ENCODE peak calls at places on chromosomes 12 and 14, in six cellular contexts. B is dorsolateral prefrontal cortex, F is fibroblast of pulmonary artery, D is left ventricle myocardium inferior, O is GM20000, U is HFFc6. T is an unnamed sample.

GRCh38 chr14:73287071-73287470 is 49.8 kb downstream of the PAPLN start:
- DNase-seq in O (no peak), D (no peak), U (no peak), B (no peak), F (no peak), T (no peak)

GRCh38 chr12:111407371-111408115 is 1.8 kb downstream of the SH2B3 start:
- DNase-seq in O (no peak), B (no peak), F (no peak), D (no peak), U (no peak), T (no peak)

GRCh38 chr14:94174622-94175402 is 690 bp downstream of the PPP4R4 start:
- DNase-seq in U (no peak), D (no peak), F (no peak), O (no peak), B (no peak), T (no peak)

GRCh38 chr12:94557896-94558295 is 92.5 kb downstream of the TMCC3 start:
- DNase-seq in D (no peak), F (no peak), O (no peak), B (no peak), U (no peak), T (no peak)

GRCh38 chr12:27474344-27474743 is 27.8 kb downstream of the SMCO2 start:
- DNase-seq in B (no peak), U (peak), D (no peak), F (peak), O (no peak), T (no peak)

GRCh38 chr14:106417224-106418049 is 891.1 kb downstream of the TMEM121 start:
- DNase-seq in U (no peak), F (peak), D (peak), O (peak), B (no peak), T (peak)

GRCh38 chr12:43737646-43738045 is 20.9 kb downstream of the PUS7L start:
- DNase-seq in O (no peak), U (peak), B (no peak), F (peak), D (no peak), T (no peak)

GRCh38 chr14:37601849-37602248 is 6.4 kb downstream of the TTC6 start:
- DNase-seq in F (no peak), U (no peak), D (no peak), B (no peak), O (no peak), T (no peak)

GRCh38 chr12:52245962-52246577 is 13.0 kb downstream of the KRT7 start:
- DNase-seq in F (no peak), O (peak), D (no peak), B (no peak), U (no peak), T (no peak)

GRCh38 chr12:9727813-9728212 is 5.1 kb downstream of the CLECL1 start:
- DNase-seq in F (no peak), B (no peak), O (no peak), U (no peak), D (no peak), T (no peak)

GRCh38 chr14:32394038-32394437 is 64.9 kb downstream of the AKAP6 start:
- DNase-seq in D (no peak), U (no peak), F (no peak), O (no peak), B (no peak), T (no peak)

GRCh38 chr12:88251798-88252197 is 109.7 kb downstream of the TMTC3 start:
- DNase-seq in O (no peak), B (no peak), F (no peak), U (no peak), D (no peak), T (no peak)

GRCh38 chr12:1474567-1475153 is 119.7 kb downstream of the FBXL14 start:
- DNase-seq in F (peak), D (no peak), O (no peak), U (peak), B (no peak), T (no peak)

GRCh38 chr12:78185109-78185508 is 354.4 kb downstream of the NAV3 start:
- DNase-seq in F (no peak), O (no peak), U (peak), D (no peak), B (no peak), T (no peak)

GRCh38 chr12:116620801-116621593 is 61.8 kb downstream of the MAP1LC3B2 start:
- DNase-seq in U (no peak), O (no peak), D (no peak), F (no peak), B (peak), T (no peak)

GRCh38 chr12:131775124-131775903 is 52.9 kb upstream of the MMP17 start:
- DNase-seq in O (no peak), D (no peak), B (no peak), F (no peak), U (no peak), T (no peak)

GRCh38 chr12:31117203-31118011 is 43.7 kb downstream of the DDX11 start:
- DNase-seq in B (no peak), D (no peak), O (peak), F (no peak), U (no peak), T (peak)

GRCh38 chr12:3961573-3961972 is 88.4 kb upstream of the PARP11 start:
- DNase-seq in O (no peak), B (no peak), F (no peak), D (no peak), U (no peak), T (no peak)

GRCh38 chr12:3965096-3965495 is 91.9 kb upstream of the PARP11 start:
- DNase-seq in D (no peak), O (no peak), B (no peak), U (no peak), F (no peak), T (no peak)

GRCh38 chr12:3962661-3963483 is 89.7 kb upstream of the PARP11 start:
- DNase-seq in B (no peak), D (no peak), O (no peak), U (no peak), F (no peak), T (peak)

GRCh38 chr12:3967556-3968160 is 94.5 kb upstream of the PARP11 start:
- DNase-seq in F (no peak), U (no peak), D (no peak), B (no peak), O (no peak), T (no peak)

GRCh38 chr12:3964404-3964803 is 91.2 kb upstream of the PARP11 start:
- DNase-seq in D (no peak), B (no peak), F (no peak), U (no peak), O (peak), T (peak)
- TF ChIP-seq CTCF in D (peak), B (no peak), F (peak), U (peak), O (peak), T (no peak)

DNA sequence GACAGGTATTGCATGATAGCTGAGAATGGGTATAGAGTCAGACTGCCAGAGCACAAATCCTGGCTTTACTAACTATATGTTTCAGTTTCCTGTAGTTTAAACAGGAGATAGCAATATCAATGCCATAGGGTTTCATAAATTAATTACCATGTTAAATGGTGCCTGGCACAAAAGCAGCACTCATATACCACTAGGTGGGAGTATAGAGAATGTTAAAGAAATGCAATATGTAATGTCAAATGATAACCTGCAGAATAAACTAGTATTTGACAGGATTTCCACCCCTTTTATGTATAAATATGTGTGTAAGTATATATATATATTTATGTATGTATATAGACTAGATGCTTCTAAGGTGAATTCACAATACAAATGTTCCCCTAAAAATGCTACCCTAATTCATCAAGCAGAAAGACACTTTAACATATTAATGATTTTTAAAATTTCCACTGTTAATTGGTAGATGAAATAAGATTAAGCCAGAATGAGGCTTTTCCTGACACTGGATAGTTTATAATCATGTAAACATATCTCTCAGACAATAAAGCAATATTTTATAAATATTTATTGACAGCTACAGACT is 8.6 kb downstream of the WDR89 start:
- DNase-seq in U (peak), F (peak), O (peak), D (no peak), B (no peak), T (no peak)
- TF ChIP-seq CTCF in U (peak), F (peak), O (peak), D (peak), B (peak), T (peak)

GRCh38 chr12:130177615-130178014 is 15.4 kb downstream of the FZD10 start:
- DNase-seq in B (no peak), F (no peak), O (no peak), D (no peak), U (no peak), T (no peak)
- TF ChIP-seq CTCF in B (no peak), F (no peak), O (no peak), D (no peak), U (no peak), T (no peak)

GRCh38 chr14:67186789-67187188 is 2.5 kb upstream of the GARIN2 start:
- DNase-seq in D (no peak), B (no peak), O (no peak), F (no peak), U (no peak), T (peak)
- TF ChIP-seq CTCF in D (no peak), B (no peak), O (no peak), F (no peak), U (no peak), T (no peak)

GRCh38 chr12:92603741-92604432 is 98.9 kb upstream of the PLEKHG7 start:
- DNase-seq in U (no peak), B (no peak), O (no peak), D (no peak), F (no peak), T (no peak)
- TF ChIP-seq CTCF in U (peak), B (no peak), O (no peak), D (no peak), F (peak), T (no peak)

DNA sequence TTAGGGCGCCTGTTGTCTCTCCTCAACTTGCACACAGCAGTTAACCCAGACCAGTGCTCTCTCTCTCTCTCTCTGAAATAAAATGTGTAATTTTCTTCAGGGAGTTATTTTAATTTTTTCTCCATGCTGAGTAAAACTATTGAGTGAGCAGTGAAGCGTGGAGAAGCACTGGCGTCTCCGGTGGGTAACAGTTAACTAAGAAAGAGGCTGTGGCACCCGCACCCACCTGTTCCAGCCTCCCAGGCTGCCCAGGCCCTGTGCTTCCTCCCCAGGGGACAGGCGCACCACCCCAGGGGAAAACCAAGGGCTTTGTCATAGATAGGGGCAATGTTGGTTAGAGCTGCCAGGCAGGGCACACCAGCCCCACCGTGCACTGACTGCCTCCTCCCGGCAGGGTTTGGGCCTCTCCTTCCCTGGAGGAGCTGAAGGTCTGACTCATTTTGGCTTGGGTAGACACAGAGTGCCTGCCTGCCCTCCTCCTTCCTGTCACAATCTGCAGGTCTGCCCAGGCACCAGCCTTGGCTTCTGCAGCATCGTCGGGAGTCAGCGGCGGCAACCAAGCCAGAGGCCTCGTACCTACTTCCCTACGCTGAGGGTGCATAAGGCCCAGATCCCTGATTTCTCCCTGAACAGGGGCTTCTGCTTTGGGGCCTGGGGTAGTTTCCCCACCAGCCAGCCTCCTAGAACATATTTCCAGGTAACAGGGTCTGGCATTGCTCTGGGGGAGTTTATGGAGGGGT is 3.9 kb downstream of the HOXC5 start:
- DNase-seq in F (no peak), D (no peak), U (no peak), B (no peak), O (no peak), T (no peak)
- TF ChIP-seq CTCF in F (no peak), D (no peak), U (peak), B (no peak), O (no peak), T (no peak)

GRCh38 chr12:26187429-26187828 is 7.9 kb upstream of the SSPN start:
- DNase-seq in B (no peak), U (no peak), O (no peak), F (no peak), D (no peak), T (no peak)
- TF ChIP-seq CTCF in B (no peak), U (peak), O (no peak), F (no peak), D (peak), T (no peak)

GRCh38 chr12:29242921-29243431 is 93.9 kb downstream of the FAR2 start:
- DNase-seq in D (no peak), U (no peak), O (no peak), F (no peak), B (no peak), T (no peak)

GRCh38 chr12:29239336-29239735 is 90.3 kb downstream of the FAR2 start:
- DNase-seq in D (no peak), B (no peak), U (no peak), F (no peak), O (no peak), T (no peak)

GRCh38 chr12:29238822-29239291 is 89.8 kb downstream of the FAR2 start:
- DNase-seq in O (no peak), F (peak), U (no peak), D (no peak), B (no peak), T (no peak)

GRCh38 chr12:29240441-29240840 is 91.4 kb downstream of the FAR2 start:
- DNase-seq in U (no peak), B (no peak), F (no peak), D (no peak), O (no peak), T (no peak)

GRCh38 chr12:29241821-29242591 is 92.9 kb downstream of the FAR2 start:
- DNase-seq in U (peak), F (peak), B (no peak), O (peak), D (no peak), T (peak)
- TF ChIP-seq CTCF in U (no peak), F (peak), B (no peak), O (no peak), D (peak), T (no peak)

DNA sequence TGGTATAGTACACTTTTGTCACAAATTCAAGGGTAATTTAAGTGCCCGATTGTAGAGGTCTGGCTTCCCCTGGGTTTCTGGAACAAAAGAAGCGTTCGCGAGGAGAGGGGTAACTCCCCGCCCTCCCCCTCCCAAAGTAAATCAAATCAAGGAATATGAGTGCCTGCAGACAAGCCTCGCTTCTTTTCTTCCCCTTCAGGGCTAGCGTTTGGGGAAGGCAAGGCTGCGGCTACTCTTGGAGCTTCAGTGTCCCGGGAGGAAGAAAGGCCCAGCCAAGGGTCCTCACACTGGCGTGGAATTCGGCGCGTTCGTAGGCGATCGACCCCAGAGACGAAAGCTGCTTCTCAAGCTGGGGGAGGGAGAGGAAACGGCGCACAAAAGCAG is 414 bp upstream of the TMPO start:
- DNase-seq in O (no peak), U (no peak), F (no peak), B (no peak), D (no peak), T (no peak)
- TF ChIP-seq CTCF in O (no peak), U (no peak), F (no peak), B (no peak), D (no peak), T (no peak)